ENCODE peak calls at places on chromosomes 4 and X, in nine cellular contexts. Q is mesenchymal stem cell; J is skeletal muscle cell; S is GM12878; Z is endothelial cell; M is stimulated activated naive CD4-positive, alpha-beta T cell; Y is GF-D8; I is heart left ventricle; N is activated naive CD8-positive, alpha-beta T cell treated with anti-CD3 and anti-CD28 coated beads, Interleukin-2, amount 10 ng/mL, durations not matched to agents 7 days and 5 days. E is an unnamed sample.

GRCh38 chr4:102429553-102429952 is 71.6 kb upstream of the NFKB1 start:
- DNase-seq in Q (peak; percentile 68), M (no peak), N (no peak), J (peak; percentile 55), S (no peak), I (no peak), Z (no peak), Y (no peak), E (no peak)

GRCh38 chrX:11239230-11239629 is 54.0 kb upstream of the AMELX start:
- DNase-seq in Q (peak; percentile 77), Y (no peak), M (no peak), S (peak; percentile 8), N (no peak), Z (no peak), J (peak; percentile 21), I (no peak), E (no peak)

GRCh38 chr4:158824425-158825274 is 55.8 kb downstream of the FNIP2 start:
- DNase-seq in I (no peak), Q (peak; percentile 55), J (no peak), Z (no peak), M (no peak), Y (no peak), N (no peak), S (no peak), E (no peak)

GRCh38 chrX:73182502-73183114 is 32.0 kb downstream of the NAP1L2 start:
- DNase-seq in Q (no peak), S (no peak), I (no peak), Z (no peak), Y (no peak), M (no peak), N (no peak), J (no peak), E (no peak)

GRCh38 chrX:17374619-17375360 is at the start of gene NHS:
- DNase-seq in M (no peak), Q (peak; percentile 13), N (no peak), J (no peak), S (no peak), Y (no peak), I (peak; percentile 69), Z (peak; percentile 64), E (no peak)

GRCh38 chr4:3756343-3757059 is 9.7 kb upstream of the ADRA2C start:
- DNase-seq in I (no peak), S (no peak), M (no peak), Z (no peak), J (no peak), N (no peak), Q (no peak), Y (no peak), E (no peak)

GRCh38 chr4:13815231-13815630 is 187.7 kb upstream of the BOD1L1 start:
- DNase-seq in Y (no peak), Q (no peak), J (no peak), Z (no peak), S (no peak), I (no peak), N (no peak), M (no peak), E (no peak)

GRCh38 chrX:82087699-82088098 is 885.8 kb downstream of the SH3BGRL start:
- DNase-seq in N (no peak), Y (no peak), Q (no peak), M (no peak), Z (no peak), I (peak; percentile 39), S (no peak), J (no peak), E (no peak)

GRCh38 chr4:10107111-10108091 is 9.2 kb downstream of the WDR1 start:
- DNase-seq in Z (no peak), I (no peak), J (no peak), Q (no peak), M (no peak), Y (no peak), S (no peak), N (no peak), E (peak; percentile 18)

GRCh38 chr4:95095352-95095974 is 337.7 kb downstream of the BMPR1B start:
- DNase-seq in M (no peak), N (no peak), J (peak; percentile 25), I (no peak), Q (peak; percentile 44), Y (no peak), S (no peak), Z (peak; percentile 15), E (no peak)

GRCh38 chr4:15601862-15602261 is 53.3 kb downstream of the FBXL5 start:
- DNase-seq in Z (no peak), I (no peak), Q (no peak), J (no peak), N (no peak), Y (no peak), M (no peak), S (no peak), E (no peak)

GRCh38 chr4:127364397-127364796 is 268.4 kb upstream of the INTU start:
- DNase-seq in Q (no peak), J (no peak), S (no peak), N (no peak), M (no peak), Y (no peak), I (no peak), Z (no peak), E (no peak)

GRCh38 chr4:40254961-40255721 is 58.3 kb downstream of the RHOH start:
- DNase-seq in N (no peak), Y (no peak), J (peak; percentile 60), Q (peak; percentile 84), M (no peak), Z (no peak), I (no peak), S (no peak), E (no peak)

GRCh38 chrX:114924846-114925245 is 92.6 kb downstream of the IL13RA2 start:
- DNase-seq in M (no peak), Z (no peak), S (no peak), Q (peak; percentile 33), N (no peak), J (no peak), I (no peak), Y (no peak), E (no peak)

GRCh38 chr4:56681158-56681848 is at the start of gene HOPX:
- DNase-seq in Z (no peak), S (peak; percentile 13), I (no peak), M (peak; percentile 1), N (peak; percentile 33), Y (no peak), Q (no peak), J (no peak), E (no peak)

GRCh38 chrX:17046478-17047097 is 100.1 kb downstream of the REPS2 start:
- DNase-seq in J (no peak), Y (peak; percentile 3), Z (peak; percentile 59), N (peak; percentile 19), S (peak; percentile 21), Q (peak; percentile 58), M (peak; percentile 2), I (peak; percentile 43), E (peak; percentile 37)

GRCh38 chr4:138049350-138049749 is 192.8 kb downstream of the SLC7A11 start:
- DNase-seq in I (no peak), Z (no peak), N (no peak), J (no peak), S (no peak), Y (no peak), M (no peak), Q (peak; percentile 37), E (no peak)

GRCh38 chrX:115189646-115190635 is 731 bp downstream of the RBMXL3 start:
- DNase-seq in Q (no peak), I (no peak), N (no peak), J (no peak), Z (no peak), M (no peak), Y (no peak), S (no peak), E (no peak)

GRCh38 chr4:108980455-108981239 is 217.8 kb upstream of the ETNPPL start:
- DNase-seq in M (no peak), J (no peak), I (no peak), Y (no peak), Z (no peak), Q (no peak), S (no peak), N (no peak), E (no peak)

GRCh38 chr4:158915683-158916241 is 146.9 kb downstream of the FNIP2 start:
- DNase-seq in Q (no peak), N (no peak), M (no peak), I (no peak), S (no peak), Z (no peak), Y (no peak), J (no peak), E (no peak)

GRCh38 chrX:73903941-73904340 is 340.9 kb downstream of the CHIC1 start:
- DNase-seq in J (no peak), Y (no peak), Z (no peak), N (no peak), I (no peak), S (no peak), M (no peak), Q (no peak), E (no peak)

GRCh38 chr4:107299646-107300045 is 263.5 kb upstream of the DKK2 start:
- DNase-seq in Y (no peak), N (no peak), M (no peak), Z (no peak), Q (no peak), I (no peak), J (no peak), S (no peak), E (no peak)

GRCh38 chr4:47050986-47051725 is 19.8 kb downstream of the GABRB1 start:
- DNase-seq in Q (no peak), Z (no peak), S (no peak), N (no peak), I (no peak), M (no peak), Y (no peak), J (no peak), E (no peak)

GRCh38 chr4:7539659-7540058 is 104.9 kb upstream of the PSAPL1 start:
- DNase-seq in J (no peak), S (no peak), Z (no peak), Y (no peak), N (peak; percentile 53), M (peak; percentile 15), Q (no peak), I (no peak), E (no peak)

GRCh38 chr4:114264877-114265291 is 285.4 kb upstream of the ARSJ start:
- DNase-seq in Z (no peak), Q (no peak), M (no peak), J (peak; percentile 43), Y (no peak), I (no peak), N (no peak), S (no peak), E (no peak)

GRCh38 chr4:7932333-7932732 is 7.3 kb downstream of the AFAP1 start:
- DNase-seq in Z (no peak), S (no peak), I (no peak), J (no peak), Y (no peak), N (no peak), Q (no peak), M (no peak), E (no peak)

E was measured in gastrocnemius medialis.